ENCODE peak calls at places on chromosomes 3 and 15, in four cellular contexts. U is astrocyte of the cerebellum, B is astrocyte, R is AG09319. G is an unnamed sample.

GRCh38 chr3:136818191-136818850 is 605 bp upstream of the SLC35G2 start:
- DNase-seq in U (no peak), B (peak), R (peak), G (peak)

GRCh38 chr3:54784021-54784420 is 143.8 kb downstream of the LRTM1 start:
- DNase-seq in U (no peak), B (no peak), R (no peak), G (no peak)

GRCh38 chr15:31365655-31366127 is 39.1 kb downstream of the KLF13 start:
- DNase-seq in U (peak), B (peak), R (peak), G (peak)

GRCh38 chr15:57227181-57227580 is 149.1 kb upstream of the CGNL1 start:
- DNase-seq in U (no peak), B (no peak), R (no peak), G (no peak)

GRCh38 chr3:49081429-49081828 is 12.4 kb downstream of the QRICH1 start:
- DNase-seq in U (no peak), B (no peak), R (no peak), G (no peak)

GRCh38 chr15:80744826-80745225 is 34.3 kb upstream of the CEMIP start:
- DNase-seq in U (no peak), B (peak), R (no peak), G (no peak)

GRCh38 chr15:60350121-60350520 is 47.7 kb downstream of the ANXA2 start:
- DNase-seq in U (no peak), B (no peak), R (no peak), G (no peak)

GRCh38 chr15:70466895-70467529 is 296.3 kb downstream of the UACA start:
- DNase-seq in U (peak), B (peak), R (no peak), G (no peak)

GRCh38 chr3:71543371-71544016 is 40.0 kb downstream of the FOXP1 start:
- DNase-seq in U (no peak), B (no peak), R (no peak), G (no peak)

DNA sequence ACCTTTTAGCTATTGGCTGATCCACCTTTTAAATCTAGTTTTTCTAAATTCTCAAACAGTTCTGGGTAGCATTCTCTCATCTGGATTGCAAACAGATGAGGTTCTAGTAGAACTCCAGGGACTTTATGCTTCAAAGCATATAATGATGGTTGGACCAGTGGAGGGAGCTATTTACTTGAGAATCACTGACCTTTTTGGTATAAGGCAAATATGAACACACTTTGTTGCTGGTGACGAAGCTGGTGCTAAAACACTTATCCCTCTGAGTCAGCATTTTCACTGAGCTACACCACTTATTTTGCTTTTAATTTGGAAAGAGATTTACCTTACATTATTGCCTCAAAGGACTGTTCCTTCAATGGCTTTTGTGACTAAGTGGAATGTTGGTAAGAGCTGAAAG is 58.6 kb upstream of the SLITRK3 start:
- DNase-seq in U (no peak), B (peak), R (no peak), G (no peak)
- TF ChIP-seq CTCF in U (no peak), B (peak), R (no peak), G (peak)

GRCh38 chr3:16834214-16834613 is 50.5 kb upstream of the PLCL2 start:
- DNase-seq in U (no peak), B (no peak), R (no peak), G (no peak)

GRCh38 chr3:16825617-16826204 is 59.0 kb upstream of the PLCL2 start:
- DNase-seq in U (no peak), B (peak), R (no peak), G (no peak)

GRCh38 chr3:16824085-16824696 is 60.6 kb upstream of the PLCL2 start:
- DNase-seq in U (no peak), B (no peak), R (no peak), G (no peak)

GRCh38 chr3:16831846-16832245 is 52.9 kb upstream of the PLCL2 start:
- DNase-seq in U (no peak), B (no peak), R (no peak), G (no peak)

GRCh38 chr3:16828815-16829214 is 55.9 kb upstream of the PLCL2 start:
- DNase-seq in U (no peak), B (peak), R (no peak), G (peak)
- TF ChIP-seq CTCF in U (peak), B (peak), R (peak), G (peak)

DNA sequence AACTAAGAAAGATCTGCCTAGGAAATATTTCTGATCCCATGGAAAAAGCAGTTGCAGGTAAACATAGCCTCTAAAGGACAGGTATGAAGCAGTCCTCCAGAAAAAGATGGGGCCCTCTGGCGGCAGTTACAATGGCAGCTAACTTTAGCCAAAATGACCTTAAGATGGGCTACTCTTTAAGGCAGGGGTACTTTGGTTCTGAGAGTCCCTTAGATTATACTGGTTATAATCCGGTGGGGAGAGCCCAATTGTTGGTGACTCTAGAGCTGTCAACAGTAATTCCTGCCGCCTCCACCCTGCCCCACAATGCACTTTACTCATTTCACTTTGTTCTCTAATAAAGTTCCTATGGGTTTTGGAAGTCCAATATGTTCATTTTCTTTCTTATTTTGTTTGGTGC is 412.8 kb upstream of the WNT5A start:
- DNase-seq in U (no peak), B (no peak), R (no peak), G (no peak)
- TF ChIP-seq CTCF in U (peak), B (no peak), R (peak), G (peak)

DNA sequence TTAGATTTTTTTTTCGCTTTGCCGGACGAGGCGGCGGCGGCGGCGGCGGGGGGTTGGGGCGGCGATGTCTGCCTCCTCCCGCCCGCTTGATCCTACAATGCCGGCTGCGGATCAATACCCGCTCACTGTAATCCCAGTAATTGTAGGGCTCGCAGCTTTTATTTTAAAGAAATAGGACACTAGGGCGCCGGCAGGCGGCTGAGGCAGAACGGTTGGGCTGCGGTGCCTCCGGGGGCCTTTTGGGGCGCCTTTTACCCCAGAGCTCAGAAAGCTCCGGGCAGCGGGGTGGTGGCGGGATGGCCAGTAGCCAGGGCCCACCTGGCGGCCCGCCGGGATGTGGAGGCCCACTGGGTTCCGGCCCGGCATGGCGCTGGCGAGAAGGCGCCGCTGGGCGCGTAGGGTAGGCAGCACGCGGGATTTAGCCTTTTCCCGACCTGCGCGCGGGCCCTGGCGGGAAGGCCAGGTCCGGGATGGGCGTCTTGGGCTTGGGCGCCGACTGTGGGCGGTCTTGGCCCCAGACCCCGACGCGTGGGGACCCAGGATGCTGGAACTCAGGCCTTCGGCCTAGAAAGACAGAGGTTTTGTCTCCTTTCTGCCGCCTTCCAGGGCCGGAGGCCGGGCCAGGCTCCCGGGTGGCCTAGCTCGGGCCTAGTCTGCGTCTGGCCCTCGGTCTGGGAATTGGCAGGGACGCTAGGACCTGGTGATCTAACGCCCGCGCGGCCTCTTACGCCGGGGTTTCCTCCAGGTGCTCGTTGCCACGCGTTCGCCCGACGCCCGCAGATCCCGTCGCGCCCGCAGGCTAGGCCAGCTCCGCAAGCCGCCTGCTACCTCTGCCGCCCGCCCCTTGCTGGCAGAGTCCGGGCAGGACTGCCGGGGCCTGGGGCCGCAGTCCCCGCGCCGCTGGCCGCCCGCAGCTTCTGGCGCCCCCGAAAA is 15.5 kb upstream of the ONECUT1 start:
- DNase-seq in U (no peak), B (no peak), R (no peak), G (no peak)
- TF ChIP-seq CTCF in U (peak), B (no peak), R (no peak), G (no peak)

DNA sequence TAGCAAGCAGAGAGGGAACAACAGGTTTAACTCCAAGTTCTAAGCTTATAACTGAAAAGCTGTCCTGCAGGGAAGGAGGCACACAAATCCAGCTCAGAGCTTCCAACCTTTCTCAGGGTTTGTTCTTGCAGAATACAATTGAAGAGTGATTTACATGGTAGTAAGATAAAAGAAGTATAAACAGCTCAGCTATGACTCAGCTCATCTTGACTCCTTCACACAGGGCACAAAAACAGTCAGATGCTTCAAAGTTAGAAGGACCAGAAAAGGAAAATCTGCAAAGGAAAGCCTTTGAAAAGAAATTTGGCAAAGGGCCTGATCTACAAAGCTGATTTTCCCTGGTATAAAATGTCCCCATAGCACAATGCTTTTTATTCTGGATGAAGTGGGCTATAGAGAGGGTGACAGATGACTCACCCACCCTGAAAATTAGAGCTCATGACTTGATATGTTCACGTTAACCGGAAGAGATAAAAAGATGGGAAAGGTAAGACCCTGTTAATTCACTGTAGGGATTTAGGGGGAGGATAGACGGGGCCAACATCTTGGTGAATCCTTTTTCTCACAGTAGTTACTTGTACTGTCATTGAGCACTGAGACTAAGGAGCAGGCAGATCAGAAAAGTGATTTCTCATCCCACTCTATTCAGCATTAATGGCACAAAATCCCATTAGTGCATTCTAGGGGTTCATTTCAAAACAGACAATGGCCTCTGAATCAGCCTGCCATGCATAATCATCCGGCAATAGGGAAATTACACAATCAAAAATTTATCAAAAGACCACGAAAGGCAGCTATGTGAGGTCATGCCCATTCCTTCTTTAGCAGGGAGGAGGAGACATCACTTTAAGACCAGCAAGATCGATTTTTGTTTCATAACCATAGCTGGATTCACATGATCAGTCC is 143.5 kb downstream of the GAP43 start:
- DNase-seq in U (peak), B (peak), R (no peak), G (peak)
- TF ChIP-seq CTCF in U (no peak), B (no peak), R (no peak), G (no peak)